ENCODE peak calls at places on chromosome 14, in four cellular contexts. R is stimulated activated CD8-positive, alpha-beta memory T cell treated with anti-CD3 and anti-CD28 coated beads, Interleukin-7, amount 100 ng/mL, for 24 hours; Z is body of pancreas; T is GM18507. Q is an unnamed sample.

GRCh38 chr14:64646103-64646502 is 58.1 kb upstream of the PLEKHG3 start:
- DNase-seq in R (no peak), T (no peak), Z (no peak), Q (no peak)

GRCh38 chr14:77582511-77582910 is 33.9 kb downstream of the SPTLC2 start:
- DNase-seq in T (no peak), R (no peak), Z (no peak), Q (no peak)

GRCh38 chr14:50061664-50062437 is 54.5 kb downstream of the VCPKMT start:
- DNase-seq in R (no peak), T (no peak), Z (peak), Q (peak)

GRCh38 chr14:66444271-66444987 is 41.7 kb upstream of the CCDC196 start:
- DNase-seq in T (no peak), R (no peak), Z (peak), Q (no peak)

GRCh38 chr14:21846227-21846885 is 172.7 kb upstream of the OR4E1 start:
- DNase-seq in Z (peak), T (no peak), R (peak), Q (no peak)

GRCh38 chr14:96104469-96105057 is 65.4 kb downstream of the C14orf132 start:
- DNase-seq in Z (peak), T (no peak), R (no peak), Q (no peak)

GRCh38 chr14:97413991-97414717 is 617.0 kb downstream of the VRK1 start:
- DNase-seq in Z (no peak), R (no peak), T (no peak), Q (no peak)

GRCh38 chr14:36271939-36272907 is 48.2 kb downstream of the MBIP start:
- DNase-seq in R (no peak), T (no peak), Z (no peak), Q (no peak)

GRCh38 chr14:89347885-89348284 is 69.1 kb downstream of the FOXN3 start:
- DNase-seq in T (no peak), Z (no peak), R (no peak), Q (no peak)

GRCh38 chr14:46488374-46488773 is 163.2 kb downstream of the RPL10L start:
- DNase-seq in T (no peak), Z (no peak), R (no peak), Q (no peak)

GRCh38 chr14:37493606-37494005 is 101.4 kb downstream of the FOXA1 start:
- DNase-seq in Z (no peak), R (no peak), T (no peak), Q (no peak)

GRCh38 chr14:32256606-32257005 is 53.5 kb upstream of the RNU6-8 start:
- DNase-seq in Z (no peak), R (no peak), T (no peak), Q (no peak)

GRCh38 chr14:22314183-22314820 is 274.7 kb downstream of the DAD1 start:
- DNase-seq in R (no peak), T (peak), Z (peak), Q (peak)

GRCh38 chr14:35117112-35117511 is 4.7 kb downstream of the PPP2R3C start:
- DNase-seq in Z (no peak), T (no peak), R (no peak), Q (no peak)

GRCh38 chr14:83207550-83207949 is 1673.9 kb upstream of the SEL1L start:
- DNase-seq in R (no peak), T (no peak), Z (no peak), Q (no peak)

GRCh38 chr14:21428930-21429329 is 27.0 kb downstream of the CHD8 start:
- DNase-seq in T (no peak), R (no peak), Z (peak), Q (no peak)

GRCh38 chr14:68268719-68269118 is 449.1 kb downstream of the RAD51B start:
- DNase-seq in R (no peak), Z (no peak), T (no peak), Q (no peak)

GRCh38 chr14:74368441-74368840 is 20.2 kb downstream of the VRTN start:
- DNase-seq in T (no peak), R (no peak), Z (no peak), Q (no peak)

GRCh38 chr14:56945291-56945690 is 135.0 kb upstream of the OTX2 start:
- DNase-seq in T (no peak), Z (no peak), R (no peak), Q (no peak)

GRCh38 chr14:72451081-72451972 is 442.6 kb downstream of the DPF3 start:
- DNase-seq in R (no peak), T (no peak), Z (no peak), Q (peak)

GRCh38 chr14:87690076-87690661 is 302.8 kb downstream of the GALC start:
- DNase-seq in R (no peak), Z (no peak), T (no peak), Q (no peak)

GRCh38 chr14:45526715-45527549 is 273.9 kb upstream of the MIS18BP1 start:
- DNase-seq in R (no peak), T (no peak), Z (peak), Q (peak)

GRCh38 chr14:51581017-51581881 is 70.5 kb upstream of the FRMD6 start:
- DNase-seq in R (no peak), Z (no peak), T (no peak), Q (no peak)

GRCh38 chr14:33916663-33917565 is 34.0 kb downstream of the EGLN3 start:
- DNase-seq in T (no peak), R (no peak), Z (no peak), Q (no peak)